ENCODE peak calls at places on chromosomes 6 and 20, in four cellular contexts. F is GM23338, Y is MM.1S, E is A673. Z is an unnamed sample.

GRCh38 chr6:129621252-129621651 is 88.7 kb downstream of the ARHGAP18 start:
- DNase-seq in F (no peak), Y (peak), E (peak), Z (peak)

GRCh38 chr6:14880717-14881116 is 365.2 kb upstream of the JARID2 start:
- DNase-seq in F (no peak), Y (no peak), E (peak), Z (no peak)

GRCh38 chr6:150091466-150091865 is 22.5 kb upstream of the ULBP3 start:
- DNase-seq in F (no peak), Y (no peak), E (peak), Z (no peak)

GRCh38 chr6:12279322-12280098 is 10.7 kb upstream of the EDN1 start:
- DNase-seq in F (no peak), Y (no peak), E (no peak), Z (no peak)

GRCh38 chr20:8132632-8133587 is 844 bp downstream of the PLCB1 start:
- DNase-seq in F (peak), Y (no peak), E (no peak), Z (no peak)

GRCh38 chr6:79878142-79878748 is 69.1 kb downstream of the ELOVL4 start:
- DNase-seq in F (no peak), Y (no peak), E (no peak), Z (no peak)

GRCh38 chr6:125341460-125341859 is 39.7 kb upstream of the HDDC2 start:
- DNase-seq in F (no peak), Y (no peak), E (no peak), Z (no peak)

GRCh38 chr6:8859501-8859900 is 424.2 kb upstream of the SLC35B3 start:
- DNase-seq in F (no peak), Y (no peak), E (no peak), Z (no peak)

GRCh38 chr20:17967595-17968365 is 814 bp downstream of the SNX5 start:
- DNase-seq in F (no peak), Y (peak), E (no peak), Z (no peak)

GRCh38 chr6:163790296-163790840 is 375.9 kb downstream of the QKI start:
- DNase-seq in F (no peak), Y (no peak), E (no peak), Z (no peak)

GRCh38 chr6:122804962-122805499 is 16.0 kb downstream of the SMPDL3A start:
- DNase-seq in F (no peak), Y (no peak), E (no peak), Z (no peak)

GRCh38 chr20:17816804-17817590 is 117.2 kb downstream of the BANF2 start:
- DNase-seq in F (no peak), Y (no peak), E (no peak), Z (no peak)

GRCh38 chr6:80457044-80457933 is 350.8 kb downstream of the BCKDHB start:
- DNase-seq in F (no peak), Y (no peak), E (peak), Z (no peak)

GRCh38 chr6:122476131-122476530 is 4.5 kb upstream of the SERINC1 start:
- DNase-seq in F (peak), Y (peak), E (peak), Z (no peak)

GRCh38 chr6:152232494-152233151 is 404.5 kb downstream of the SYNE1 start:
- DNase-seq in F (no peak), Y (no peak), E (peak), Z (no peak)

GRCh38 chr6:48542191-48542590 is 431.2 kb upstream of the PTCHD4 start:
- DNase-seq in F (no peak), Y (no peak), E (no peak), Z (no peak)

GRCh38 chr6:87923389-87924050 is 124.1 kb upstream of the SPACA1 start:
- DNase-seq in F (no peak), Y (no peak), E (no peak), Z (no peak)

GRCh38 chr6:149065658-149066556 is 251.6 kb upstream of the TAB2 start:
- DNase-seq in F (no peak), Y (no peak), E (peak), Z (peak)

GRCh38 chr20:63082308-63082938 is 75.7 kb upstream of the BHLHE23 start:
- DNase-seq in F (peak), Y (peak), E (peak), Z (no peak)

GRCh38 chr20:50169329-50169823 is 15.9 kb upstream of the PEDS1 start:
- DNase-seq in F (peak), Y (peak), E (peak), Z (peak)

GRCh38 chr20:50163570-50164317 is 10.2 kb upstream of the PEDS1 start:
- DNase-seq in F (no peak), Y (no peak), E (no peak), Z (no peak)

GRCh38 chr20:50170549-50171220 is 17.2 kb upstream of the PEDS1 start:
- DNase-seq in F (no peak), Y (no peak), E (no peak), Z (no peak)

DNA sequence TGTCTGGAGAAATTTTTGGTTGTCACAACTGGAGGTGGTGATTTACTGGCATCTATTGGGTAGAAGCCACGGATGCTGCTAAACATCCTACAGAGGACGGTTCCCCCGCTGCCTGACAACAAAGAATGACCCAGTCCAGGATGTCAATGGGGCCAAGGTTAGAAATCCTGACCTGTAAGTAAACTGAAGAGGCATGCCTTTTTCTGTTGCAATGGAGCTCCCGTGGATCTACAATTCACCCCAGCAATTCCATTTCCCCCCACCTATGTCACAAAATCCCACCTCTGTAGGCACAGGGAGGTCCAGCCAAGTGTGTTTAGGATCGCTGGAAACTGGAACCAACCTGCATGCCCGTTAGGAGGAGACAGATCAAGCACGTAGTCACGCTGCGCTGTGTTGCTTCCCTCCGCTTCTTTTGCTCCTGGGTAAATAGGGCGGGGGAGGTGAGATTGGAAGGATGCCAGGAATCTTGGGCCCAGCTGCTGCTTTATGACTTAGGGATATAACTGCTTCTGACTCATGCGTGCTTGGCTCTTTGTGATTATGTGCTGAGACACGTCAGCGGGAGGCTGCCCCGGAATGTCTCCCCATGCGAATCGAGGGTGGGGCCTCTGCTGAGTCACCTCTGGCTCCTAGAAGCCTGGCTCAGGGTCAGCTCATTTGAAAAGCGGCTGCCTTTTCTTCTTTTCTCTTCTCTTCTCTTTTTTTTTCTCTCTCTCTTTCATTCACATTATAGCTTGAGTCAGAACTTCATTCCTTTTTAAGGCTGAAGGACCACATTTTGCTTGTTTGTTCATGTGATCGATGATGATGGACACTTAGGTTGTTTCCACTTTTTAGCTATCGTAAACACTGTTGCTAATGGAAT is 12.4 kb upstream of the PEDS1 start:
- DNase-seq in F (peak), Y (peak), E (peak), Z (peak)
- TF ChIP-seq CTCF in F (no peak), Y (no peak), E (peak), Z (no peak)

GRCh38 chr6:47306887-47307286 is 2.8 kb downstream of the TNFRSF21 start:
- DNase-seq in F (no peak), Y (no peak), E (peak), Z (no peak)
- H3K4me3 ChIP-seq in F (peak), Y (no peak), E (no peak), Z (no peak)

GRCh38 chr20:34984756-34985261 is 29.1 kb downstream of the MYH7B start:
- DNase-seq in F (no peak), Y (no peak), E (no peak), Z (no peak)
- TF ChIP-seq CTCF in F (no peak), Y (no peak), E (no peak), Z (no peak)

GRCh38 chr6:108164815-108165706 is 761 bp upstream of the NR2E1 start:
- DNase-seq in F (peak), Y (no peak), E (no peak), Z (no peak)
- H3K4me3 ChIP-seq in F (peak), Y (no peak), E (peak), Z (no peak)

DNA sequence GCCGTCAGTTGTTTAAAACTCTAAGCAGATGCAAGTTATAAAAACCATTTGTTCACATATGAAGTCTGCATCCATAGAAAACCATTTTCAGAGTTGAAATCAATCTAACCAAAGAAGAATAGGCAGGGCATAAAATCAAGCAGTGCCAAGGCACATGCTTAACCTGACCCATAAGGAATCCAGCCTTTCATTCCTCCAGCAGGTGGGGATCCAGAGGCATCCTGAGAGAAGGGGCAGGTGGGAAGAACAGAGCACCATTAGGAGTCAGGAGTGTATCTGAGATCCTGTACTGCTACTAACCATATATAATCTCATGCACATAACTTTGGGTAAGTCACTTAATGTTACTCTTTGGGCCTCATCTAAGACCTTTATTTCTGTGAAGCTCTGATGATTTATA is 29.4 kb upstream of the FOXO3 start:
- DNase-seq in F (peak), Y (no peak), E (no peak), Z (no peak)
- TF ChIP-seq CTCF in F (peak), Y (no peak), E (no peak), Z (no peak)

GRCh38 chr20:49270736-49271135 is 7.1 kb downstream of the ZNFX1 start:
- DNase-seq in F (no peak), Y (no peak), E (no peak), Z (no peak)
- H3K4me3 ChIP-seq in F (no peak), Y (no peak), E (no peak), Z (no peak)

GRCh38 chr6:36873612-36874011 is 991 bp downstream of the PPIL1 start:
- DNase-seq in F (peak), Y (peak), E (no peak), Z (peak)
- TF ChIP-seq CTCF in F (peak), Y (peak), E (no peak), Z (peak)

DNA sequence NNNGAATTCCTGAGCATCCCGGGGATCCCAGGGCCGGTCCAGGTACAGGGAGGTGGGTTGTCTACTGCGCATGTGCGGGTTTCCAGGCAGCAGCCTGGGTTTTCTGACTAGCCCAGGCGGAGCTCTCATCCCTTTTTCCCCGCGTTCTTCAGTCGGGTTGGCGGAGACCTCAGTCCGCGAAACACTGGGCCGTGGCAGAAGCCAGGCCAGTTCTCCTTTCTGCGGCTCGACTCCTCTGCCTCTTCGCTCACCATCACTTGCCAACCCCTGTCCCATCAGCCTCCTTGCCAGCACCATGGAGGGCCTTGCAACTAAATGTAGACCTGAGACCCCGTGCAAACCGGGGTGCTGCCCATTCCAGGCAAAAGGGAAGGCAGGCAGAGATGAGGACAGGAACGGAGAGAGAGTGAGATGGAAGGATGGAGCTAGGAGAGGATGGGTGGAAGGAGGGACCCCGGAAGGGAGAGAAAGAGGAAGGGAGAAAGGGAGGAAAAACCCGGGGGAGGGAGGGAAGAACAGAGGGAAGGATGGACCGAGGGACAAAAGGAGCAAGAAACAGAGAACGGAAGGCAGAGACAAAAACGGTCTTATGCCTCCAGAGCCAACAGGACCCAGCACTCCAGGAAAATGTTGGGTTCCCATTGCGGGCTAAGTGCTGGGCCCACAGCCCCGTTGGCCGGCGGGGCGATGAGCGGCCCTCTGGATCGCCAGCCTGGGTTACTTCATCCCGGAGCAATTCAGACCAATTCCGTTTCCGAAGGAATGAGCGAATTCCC is 445.4 kb upstream of the DEFB115 start:
- DNase-seq in F (peak), Y (no peak), E (no peak), Z (peak)
- H3K4me3 ChIP-seq in F (peak), Y (no peak), E (no peak), Z (peak)

DNA sequence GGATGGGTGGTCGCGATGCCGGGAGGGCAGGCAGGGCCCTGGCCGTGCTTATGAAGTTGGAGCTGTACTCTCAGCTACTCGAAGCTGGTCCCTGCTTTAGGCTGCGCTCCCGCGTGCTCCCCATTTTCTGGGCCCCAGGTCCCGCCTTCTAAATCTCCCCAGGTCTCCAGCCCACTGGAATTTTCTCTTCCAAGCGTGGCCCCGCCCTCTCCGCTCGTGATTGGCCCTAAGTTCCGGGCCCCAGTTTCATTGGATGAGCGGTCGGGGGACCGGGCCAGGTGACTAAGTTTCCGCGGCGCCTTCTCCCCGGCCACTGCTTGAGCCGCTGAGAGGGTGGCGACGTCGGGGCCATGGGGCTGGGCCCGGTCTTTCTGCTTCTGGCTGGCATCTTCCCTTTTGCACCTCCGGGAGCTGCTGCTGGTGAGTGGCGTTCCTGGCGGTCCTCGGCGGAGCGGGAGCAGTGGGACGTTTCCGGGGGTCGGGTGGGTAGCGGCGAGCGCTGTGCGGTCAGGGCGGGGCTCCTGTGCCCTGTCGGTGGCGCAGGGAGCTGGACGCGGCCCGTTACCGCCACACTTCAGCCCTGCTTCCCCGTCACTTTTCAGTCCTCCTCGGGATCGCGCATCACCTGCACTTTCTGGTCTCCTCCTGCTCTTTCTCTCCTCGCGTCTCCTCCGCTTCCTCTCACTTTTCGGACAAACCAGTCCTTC is at the start of gene MICA:
- DNase-seq in F (peak), Y (peak), E (peak), Z (peak)
- TF ChIP-seq CTCF in F (no peak), Y (no peak), E (no peak), Z (no peak)